ENCODE peak calls at places on chromosome 20, in four cellular contexts. One of them, this sample, is unnamed.

GRCh38 chr20:33313686-33314314 is 30.8 kb downstream of the BPIFB1 start:
- DNase-seq in Panc1: no peak
- DNase-seq in activated CD4-positive, alpha-beta T cell treated with anti-CD3 and anti-CD28 coated beads, Interleukin-2, amount 10 ng/mL, durations not matched to agents 24 days and 14 days: no peak
- DNase-seq in T-helper 9 cell: no peak
- DNase-seq in this sample: no peak

GRCh38 chr20:62039738-62040137 is 25.9 kb downstream of the TAF4 start:
- DNase-seq in T-helper 9 cell: no peak
- DNase-seq in Panc1: no peak
- DNase-seq in activated CD4-positive, alpha-beta T cell treated with anti-CD3 and anti-CD28 coated beads, Interleukin-2, amount 10 ng/mL, durations not matched to agents 24 days and 14 days: no peak
- DNase-seq in this sample: no peak

GRCh38 chr20:24695529-24696225 is 226.2 kb downstream of the SYNDIG1 start:
- DNase-seq in Panc1: no peak
- DNase-seq in T-helper 9 cell: no peak
- DNase-seq in activated CD4-positive, alpha-beta T cell treated with anti-CD3 and anti-CD28 coated beads, Interleukin-2, amount 10 ng/mL, durations not matched to agents 24 days and 14 days: no peak
- DNase-seq in this sample: no peak

GRCh38 chr20:49540232-49540620 is 27.7 kb downstream of the PTGIS start:
- DNase-seq in Panc1: no peak
- DNase-seq in T-helper 9 cell: no peak
- DNase-seq in activated CD4-positive, alpha-beta T cell treated with anti-CD3 and anti-CD28 coated beads, Interleukin-2, amount 10 ng/mL, durations not matched to agents 24 days and 14 days: no peak
- DNase-seq in this sample: no peak

GRCh38 chr20:64041781-64042771 is 6.1 kb downstream of the C20orf204 start:
- DNase-seq in T-helper 9 cell: no peak
- DNase-seq in Panc1: no peak
- DNase-seq in activated CD4-positive, alpha-beta T cell treated with anti-CD3 and anti-CD28 coated beads, Interleukin-2, amount 10 ng/mL, durations not matched to agents 24 days and 14 days: peak
- DNase-seq in this sample: no peak

GRCh38 chr20:63330940-63331339 is 30.2 kb downstream of the CHRNA4 start:
- DNase-seq in T-helper 9 cell: no peak
- DNase-seq in activated CD4-positive, alpha-beta T cell treated with anti-CD3 and anti-CD28 coated beads, Interleukin-2, amount 10 ng/mL, durations not matched to agents 24 days and 14 days: no peak
- DNase-seq in Panc1: no peak
- DNase-seq in this sample: no peak

GRCh38 chr20:57410398-57411323 is 19.5 kb downstream of the RBM38 start:
- DNase-seq in activated CD4-positive, alpha-beta T cell treated with anti-CD3 and anti-CD28 coated beads, Interleukin-2, amount 10 ng/mL, durations not matched to agents 24 days and 14 days: no peak
- DNase-seq in Panc1: no peak
- DNase-seq in T-helper 9 cell: no peak
- DNase-seq in this sample: no peak

GRCh38 chr20:31516651-31517050 is 2.4 kb downstream of the HM13 start:
- DNase-seq in Panc1: no peak
- DNase-seq in activated CD4-positive, alpha-beta T cell treated with anti-CD3 and anti-CD28 coated beads, Interleukin-2, amount 10 ng/mL, durations not matched to agents 24 days and 14 days: peak
- DNase-seq in T-helper 9 cell: no peak
- DNase-seq in this sample: no peak

GRCh38 chr20:64241061-64241460 is 14.5 kb upstream of the PCMTD2 start:
- DNase-seq in activated CD4-positive, alpha-beta T cell treated with anti-CD3 and anti-CD28 coated beads, Interleukin-2, amount 10 ng/mL, durations not matched to agents 24 days and 14 days: no peak
- DNase-seq in Panc1: no peak
- DNase-seq in T-helper 9 cell: no peak
- DNase-seq in this sample: no peak

GRCh38 chr20:58784321-58785074 is 66.2 kb downstream of the GNAS-AS1 start:
- DNase-seq in Panc1: no peak
- DNase-seq in T-helper 9 cell: no peak
- DNase-seq in activated CD4-positive, alpha-beta T cell treated with anti-CD3 and anti-CD28 coated beads, Interleukin-2, amount 10 ng/mL, durations not matched to agents 24 days and 14 days: no peak
- DNase-seq in this sample: no peak

GRCh38 chr20:3805594-3806264 is 9.6 kb downstream of the CDC25B start:
- DNase-seq in activated CD4-positive, alpha-beta T cell treated with anti-CD3 and anti-CD28 coated beads, Interleukin-2, amount 10 ng/mL, durations not matched to agents 24 days and 14 days: no peak
- DNase-seq in Panc1: no peak
- DNase-seq in T-helper 9 cell: no peak
- DNase-seq in this sample: peak